ENCODE peak calls at places on chromosomes 16 and 17, in four cellular contexts. U is kidney, V is IMR-90, T is K562. K is an unnamed sample.
A peak's percentile ranks its signal among the peaks of the same experiment; 100 is the strongest.

GRCh38 chr17:76995352-76996105 is 127.3 kb downstream of the MGAT5B start:
- DNase-seq in T (no peak), U (no peak), V (no peak), K (no peak)

GRCh38 chr17:31004160-31004559 is 33.3 kb downstream of the RNF135 start:
- DNase-seq in V (no peak), T (no peak), U (no peak), K (no peak)

GRCh38 chr16:4290236-4290830 is 17.5 kb upstream of the TFAP4 start:
- DNase-seq in V (peak; percentile 66), U (no peak), T (no peak), K (no peak)

GRCh38 chr17:15351925-15352324 is 10.5 kb upstream of the TEKT3 start:
- DNase-seq in U (no peak), T (no peak), V (peak; percentile 88), K (no peak)

GRCh38 chr16:82738699-82739098 is 111.9 kb downstream of the CDH13 start:
- DNase-seq in V (peak; percentile 23), T (no peak), U (no peak), K (no peak)

GRCh38 chr16:8863594-8864424 is 5.0 kb downstream of the CARHSP1 start:
- DNase-seq in V (no peak), T (peak; percentile 49), U (peak; percentile 87), K (no peak)

GRCh38 chr16:88327566-88328312 is 55.0 kb upstream of the ZNF469 start:
- DNase-seq in T (no peak), U (peak; percentile 74), V (no peak), K (no peak)

GRCh38 chr17:73952136-73952497 is 251.4 kb upstream of the RPL38 start:
- DNase-seq in T (no peak), U (no peak), V (no peak), K (peak; percentile 90)

GRCh38 chr16:56547949-56548567 is 16.8 kb upstream of the MT4 start:
- DNase-seq in V (no peak), T (no peak), U (no peak), K (no peak)

GRCh38 chr17:74712756-74713155 is at the start of gene CD300LF:
- DNase-seq in V (no peak), U (peak; percentile 51), T (no peak), K (no peak)

GRCh38 chr17:39461911-39462641 is 790 bp downstream of the CDK12 start:
- DNase-seq in V (peak; percentile 58), T (peak; percentile 81), U (peak; percentile 79), K (no peak)

GRCh38 chr17:17841620-17842025 is 4.8 kb upstream of the SREBF1 start:
- DNase-seq in V (no peak), T (no peak), U (no peak), K (no peak)

GRCh38 chr16:85986931-85987749 is 88.2 kb downstream of the IRF8 start:
- DNase-seq in T (no peak), U (peak; percentile 75), V (no peak), K (no peak)

GRCh38 chr17:50618941-50619340 is 15.7 kb upstream of the ABCC3 start:
- DNase-seq in T (no peak), U (no peak), V (no peak), K (no peak)

GRCh38 chr17:50619489-50619888 is 15.2 kb upstream of the ABCC3 start:
- DNase-seq in U (no peak), V (no peak), T (no peak), K (no peak)

GRCh38 chr17:50620848-50621247 is 13.8 kb upstream of the ABCC3 start:
- DNase-seq in T (peak; percentile 51), V (no peak), U (no peak), K (no peak)

GRCh38 chr17:50620237-50620636 is 14.4 kb upstream of the ABCC3 start:
- DNase-seq in U (no peak), T (no peak), V (no peak), K (no peak)

GRCh38 chr17:50621562-50621961 is 13.1 kb upstream of the ABCC3 start:
- DNase-seq in U (no peak), T (peak; percentile 45), V (peak; percentile 50), K (no peak)
- TF ChIP-seq CTCF in U (no peak), T (no peak), V (no peak), K (no peak)

GRCh38 chr17:79658811-79659207 is 48.0 kb upstream of the RBFOX3 start:
- DNase-seq in V (peak; percentile 21), U (no peak), T (peak; percentile 38), K (no peak)
- TF ChIP-seq CTCF in V (peak; percentile 30), U (no peak), T (peak; percentile 65), K (peak; percentile 64)

GRCh38 chr17:79154951-79155557 is 80.4 kb downstream of the ENGASE start:
- DNase-seq in U (no peak), V (no peak), T (no peak), K (no peak)

GRCh38 chr17:79152636-79153035 is 78.0 kb downstream of the ENGASE start:
- DNase-seq in T (no peak), U (no peak), V (no peak), K (no peak)

GRCh38 chr17:79153367-79154130 is 78.9 kb downstream of the ENGASE start:
- DNase-seq in U (no peak), T (no peak), V (no peak), K (no peak)

GRCh38 chr17:79155701-79156100 is 81.1 kb downstream of the ENGASE start:
- DNase-seq in V (no peak), U (no peak), T (no peak), K (no peak)

GRCh38 chr17:79154446-79154845 is 79.8 kb downstream of the ENGASE start:
- DNase-seq in U (no peak), T (no peak), V (no peak), K (no peak)
- TF ChIP-seq CTCF in U (no peak), T (no peak), V (no peak), K (no peak)

GRCh38 chr16:30866031-30866430 is 27.8 kb downstream of the BCL7C start:
- DNase-seq in V (no peak), U (no peak), T (no peak), K (no peak)

GRCh38 chr16:30870904-30871303 is 23.0 kb downstream of the BCL7C start:
- DNase-seq in V (no peak), T (no peak), U (no peak), K (no peak)

GRCh38 chr16:30867747-30868146 is 26.1 kb downstream of the BCL7C start:
- DNase-seq in V (no peak), T (no peak), U (no peak), K (no peak)
- TF ChIP-seq CTCF in V (peak; percentile 22), T (peak; percentile 37), U (no peak), K (no peak)

GRCh38 chr17:46833840-46834208 is 15.3 kb upstream of the WNT3 start:
- DNase-seq in T (no peak), U (no peak), V (no peak), K (no peak)
- TF ChIP-seq CTCF in T (no peak), U (no peak), V (no peak), K (no peak)

GRCh38 chr17:81394377-81394747 is 895 bp upstream of the BAHCC1 start:
- DNase-seq in U (no peak), T (no peak), V (no peak), K (no peak)
- TF ChIP-seq CTCF in U (no peak), T (no peak), V (no peak), K (no peak)

K was measured in D721Med.